ENCODE peak calls at places on chromosomes 1 and 21, in six cellular contexts. T, E, P, R, Q and U are unnamed samples.

GRCh38 chr21:38067086-38067739 is 151.0 kb upstream of the KCNJ6 start:
- DNase-seq in R (peak), E (no peak), P (no peak), T (no peak), Q (no peak), U (no peak)

GRCh38 chr1:40736085-40736531 is 44.6 kb downstream of the NFYC start:
- DNase-seq in Q (no peak), P (no peak), T (no peak), R (no peak), E (no peak), U (no peak)

GRCh38 chr1:145711213-145711651 is 4.1 kb upstream of the PDZK1 start:
- DNase-seq in T (no peak), Q (no peak), R (no peak), P (no peak), E (no peak), U (no peak)

GRCh38 chr21:41360072-41360821 is 1.6 kb upstream of the MX2 start:
- DNase-seq in T (no peak), R (no peak), E (no peak), P (no peak), Q (peak), U (no peak)

GRCh38 chr1:17110555-17110926 is 8.7 kb downstream of the PADI2 start:
- DNase-seq in P (no peak), E (no peak), T (no peak), R (no peak), Q (no peak), U (no peak)

GRCh38 chr1:26799479-26800133 is 11.9 kb downstream of the PIGV start:
- DNase-seq in P (no peak), Q (peak), E (no peak), T (no peak), R (peak), U (no peak)

GRCh38 chr1:154697710-154698109 is 89.7 kb upstream of the ADAR start:
- DNase-seq in E (no peak), T (no peak), P (no peak), R (peak), Q (no peak), U (no peak)

GRCh38 chr1:93665015-93665414 is 16.6 kb downstream of the BCAR3 start:
- DNase-seq in R (no peak), T (no peak), P (no peak), Q (no peak), E (no peak), U (no peak)

GRCh38 chr1:2340086-2340917 is 51.1 kb downstream of the MORN1 start:
- DNase-seq in P (no peak), Q (no peak), E (no peak), R (no peak), T (no peak), U (no peak)

GRCh38 chr1:99327357-99327756 is 63.1 kb downstream of the PLPPR4 start:
- DNase-seq in T (no peak), R (no peak), Q (no peak), E (no peak), P (no peak), U (no peak)

GRCh38 chr1:55718758-55719671 is 503.9 kb upstream of the USP24 start:
- DNase-seq in T (peak), E (no peak), R (peak), P (no peak), Q (no peak), U (no peak)

GRCh38 chr1:30103708-30104107 is 619.7 kb downstream of the MATN1 start:
- DNase-seq in T (no peak), Q (no peak), P (no peak), E (no peak), R (no peak), U (no peak)

GRCh38 chr1:229803601-229804217 is 177.7 kb downstream of the URB2 start:
- DNase-seq in E (no peak), R (no peak), P (no peak), T (no peak), Q (no peak), U (no peak)

GRCh38 chr1:184253921-184254320 is 132.9 kb upstream of the C1orf21 start:
- DNase-seq in P (no peak), Q (no peak), E (no peak), R (no peak), T (no peak), U (no peak)

GRCh38 chr21:25776440-25776839 is 41.7 kb downstream of the GABPA start:
- DNase-seq in Q (no peak), E (no peak), T (no peak), R (no peak), P (no peak), U (no peak)

GRCh38 chr1:178371236-178371635 is 125.5 kb downstream of the CLEC20A start:
- DNase-seq in P (no peak), E (no peak), T (no peak), Q (no peak), R (peak), U (no peak)

GRCh38 chr1:157626099-157626498 is 28.2 kb upstream of the FCRL4 start:
- DNase-seq in R (no peak), E (no peak), Q (no peak), P (no peak), T (no peak), U (no peak)

GRCh38 chr1:40868051-40868723 is 6.0 kb upstream of the CITED4 start:
- DNase-seq in Q (no peak), E (no peak), R (peak), P (no peak), T (peak), U (no peak)

GRCh38 chr21:41396452-41397107 is 29.5 kb upstream of the MX1 start:
- DNase-seq in Q (no peak), T (no peak), P (no peak), R (no peak), E (no peak), U (no peak)

GRCh38 chr21:34510148-34511142 is 1.6 kb downstream of the KCNE1 start:
- DNase-seq in T (no peak), P (no peak), Q (peak), E (no peak), R (no peak), U (peak)

GRCh38 chr21:16983425-16983824 is 529.4 kb upstream of the CXADR start:
- DNase-seq in R (no peak), T (no peak), P (no peak), Q (no peak), E (no peak), U (no peak)

GRCh38 chr1:203564024-203564423 is 62.6 kb upstream of the ATP2B4 start:
- DNase-seq in P (no peak), T (no peak), Q (no peak), R (no peak), E (no peak), U (no peak)

GRCh38 chr1:113021430-113022085 is 51.4 kb upstream of the LRIG2 start:
- DNase-seq in E (no peak), T (no peak), Q (no peak), R (peak), P (no peak), U (no peak)

GRCh38 chr1:235908742-235909520 is 42.2 kb upstream of the LYST start:
- DNase-seq in Q (no peak), T (peak), R (peak), E (no peak), P (no peak), U (peak)

GRCh38 chr1:110390096-110390495 is 730 bp downstream of the SLC16A4 start:
- DNase-seq in P (no peak), T (no peak), Q (no peak), R (peak), E (no peak), U (no peak)

GRCh38 chr1:231883382-231883781 is 256.8 kb downstream of the DISC1 start:
- DNase-seq in R (no peak), E (no peak), Q (no peak), T (no peak), P (no peak), U (no peak)